ENCODE peak calls at places on chromosomes 7 and 10, in seven cellular contexts. One of them, this sample, is unnamed.

GRCh38 chr7:17320102-17320497 is 21.6 kb downstream of the AHR start:
- DNase-seq in mesenchymal stem cell: peak
- DNase-seq in IMR-90: peak
- DNase-seq in H9: no peak
- DNase-seq in trophoblast cell: no peak
- DNase-seq in neuronal stem cell: no peak
- DNase-seq in mesendoderm: no peak
- DNase-seq in this sample: no peak

GRCh38 chr7:37095122-37095521 is 353.5 kb downstream of the ELMO1 start:
- DNase-seq in mesenchymal stem cell: peak
- DNase-seq in IMR-90: no peak
- DNase-seq in H9: no peak
- DNase-seq in trophoblast cell: no peak
- DNase-seq in neuronal stem cell: no peak
- DNase-seq in mesendoderm: no peak
- DNase-seq in this sample: no peak

GRCh38 chr7:7911339-7911738 is 57.3 kb upstream of the GLCCI1 start:
- DNase-seq in mesenchymal stem cell: peak
- DNase-seq in IMR-90: peak
- DNase-seq in H9: no peak
- DNase-seq in trophoblast cell: peak
- DNase-seq in neuronal stem cell: peak
- DNase-seq in mesendoderm: peak
- DNase-seq in this sample: no peak

GRCh38 chr10:133241501-133242205 is 4.0 kb downstream of the VENTX start:
- DNase-seq in mesenchymal stem cell: no peak
- DNase-seq in IMR-90: no peak
- DNase-seq in H9: no peak
- DNase-seq in trophoblast cell: no peak
- DNase-seq in neuronal stem cell: no peak
- DNase-seq in mesendoderm: no peak
- DNase-seq in this sample: no peak

GRCh38 chr10:49598986-49599385 is 11.1 kb upstream of the SLC18A3 start:
- DNase-seq in mesenchymal stem cell: no peak
- DNase-seq in IMR-90: peak
- DNase-seq in H9: no peak
- DNase-seq in trophoblast cell: peak
- DNase-seq in neuronal stem cell: no peak
- DNase-seq in mesendoderm: no peak
- DNase-seq in this sample: no peak

GRCh38 chr10:4034907-4035581 is 250.0 kb upstream of the KLF6 start:
- DNase-seq in mesenchymal stem cell: peak
- DNase-seq in IMR-90: peak
- DNase-seq in H9: no peak
- DNase-seq in trophoblast cell: peak
- DNase-seq in neuronal stem cell: no peak
- DNase-seq in mesendoderm: no peak
- DNase-seq in this sample: no peak

GRCh38 chr7:142414915-142415314 is 157.1 kb upstream of the PRSS58 start:
- DNase-seq in mesenchymal stem cell: no peak
- DNase-seq in IMR-90: no peak
- DNase-seq in H9: no peak
- DNase-seq in trophoblast cell: no peak
- DNase-seq in neuronal stem cell: no peak
- DNase-seq in mesendoderm: no peak
- DNase-seq in this sample: no peak

GRCh38 chr7:131501422-131501821 is 55.0 kb downstream of the PODXL start:
- DNase-seq in mesenchymal stem cell: peak
- DNase-seq in IMR-90: peak
- DNase-seq in H9: no peak
- DNase-seq in trophoblast cell: no peak
- DNase-seq in neuronal stem cell: no peak
- DNase-seq in mesendoderm: no peak
- DNase-seq in this sample: no peak

GRCh38 chr7:110544199-110544598 is 546.7 kb upstream of the LRRN3 start:
- DNase-seq in mesenchymal stem cell: peak
- DNase-seq in IMR-90: peak
- DNase-seq in H9: no peak
- DNase-seq in trophoblast cell: no peak
- DNase-seq in neuronal stem cell: no peak
- DNase-seq in mesendoderm: no peak
- DNase-seq in this sample: no peak

DNA sequence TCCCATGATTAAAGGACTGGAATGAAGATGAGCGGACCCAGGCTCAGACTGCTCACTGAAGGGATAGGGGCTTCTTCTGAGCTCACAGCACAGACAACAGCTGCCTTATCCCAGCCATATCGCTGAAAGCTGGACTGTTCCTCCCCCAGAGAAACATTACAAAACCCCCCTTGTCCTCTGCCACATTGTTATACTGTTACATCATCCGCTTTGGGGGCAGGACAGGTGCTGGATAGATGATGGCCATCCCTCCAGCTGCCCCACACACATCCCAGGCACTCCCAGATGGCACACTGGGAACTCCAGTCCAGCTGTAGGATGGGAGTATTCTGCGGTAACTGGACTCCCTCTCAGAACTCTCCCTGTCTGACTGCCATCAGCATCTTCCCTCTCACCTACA is 58.7 kb upstream of the BTRC start:
- DNase-seq in mesenchymal stem cell: no peak
- DNase-seq in IMR-90: no peak
- DNase-seq in H9: no peak
- DNase-seq in trophoblast cell: no peak
- DNase-seq in neuronal stem cell: no peak
- DNase-seq in mesendoderm: no peak
- DNase-seq in this sample: no peak
- H4K8ac ChIP-seq in mesenchymal stem cell: no peak
- H4K8ac ChIP-seq in IMR-90: no peak
- H4K8ac ChIP-seq in H9: no peak
- H4K8ac ChIP-seq in trophoblast cell: no peak
- H4K8ac ChIP-seq in neuronal stem cell: no peak
- H4K8ac ChIP-seq in mesendoderm: no peak
- H4K8ac ChIP-seq in this sample: no peak

GRCh38 chr7:129356176-129356575 is 78.1 kb upstream of the STRIP2 start:
- DNase-seq in mesenchymal stem cell: no peak
- DNase-seq in IMR-90: no peak
- DNase-seq in H9: no peak
- DNase-seq in trophoblast cell: no peak
- DNase-seq in neuronal stem cell: no peak
- DNase-seq in mesendoderm: no peak
- DNase-seq in this sample: no peak
- H4K8ac ChIP-seq in mesenchymal stem cell: no peak
- H4K8ac ChIP-seq in IMR-90: no peak
- H4K8ac ChIP-seq in H9: no peak
- H4K8ac ChIP-seq in trophoblast cell: no peak
- H4K8ac ChIP-seq in neuronal stem cell: no peak
- H4K8ac ChIP-seq in mesendoderm: no peak
- H4K8ac ChIP-seq in this sample: no peak

GRCh38 chr10:75032119-75032518 is 79.3 kb upstream of the SAMD8 start:
- DNase-seq in mesenchymal stem cell: no peak
- DNase-seq in IMR-90: no peak
- DNase-seq in H9: no peak
- DNase-seq in trophoblast cell: no peak
- DNase-seq in neuronal stem cell: no peak
- DNase-seq in mesendoderm: no peak
- DNase-seq in this sample: no peak
- H4K8ac ChIP-seq in mesenchymal stem cell: no peak
- H4K8ac ChIP-seq in IMR-90: no peak
- H4K8ac ChIP-seq in H9: no peak
- H4K8ac ChIP-seq in trophoblast cell: no peak
- H4K8ac ChIP-seq in neuronal stem cell: no peak
- H4K8ac ChIP-seq in mesendoderm: no peak
- H4K8ac ChIP-seq in this sample: no peak

GRCh38 chr7:148492157-148492860 is 98.3 kb upstream of the C7orf33 start:
- DNase-seq in mesenchymal stem cell: no peak
- DNase-seq in IMR-90: no peak
- DNase-seq in H9: no peak
- DNase-seq in trophoblast cell: peak
- DNase-seq in neuronal stem cell: no peak
- DNase-seq in mesendoderm: no peak
- DNase-seq in this sample: no peak
- H4K8ac ChIP-seq in mesenchymal stem cell: no peak
- H4K8ac ChIP-seq in IMR-90: no peak
- H4K8ac ChIP-seq in H9: no peak
- H4K8ac ChIP-seq in trophoblast cell: no peak
- H4K8ac ChIP-seq in neuronal stem cell: no peak
- H4K8ac ChIP-seq in mesendoderm: no peak
- H4K8ac ChIP-seq in this sample: no peak

GRCh38 chr7:139230774-139231512 is at the start of gene UBN2:
- DNase-seq in mesenchymal stem cell: peak
- DNase-seq in IMR-90: peak
- DNase-seq in H9: peak
- DNase-seq in trophoblast cell: peak
- DNase-seq in neuronal stem cell: peak
- DNase-seq in mesendoderm: peak
- DNase-seq in this sample: peak
- H4K8ac ChIP-seq in mesenchymal stem cell: peak
- H4K8ac ChIP-seq in IMR-90: peak
- H4K8ac ChIP-seq in H9: no peak
- H4K8ac ChIP-seq in trophoblast cell: peak
- H4K8ac ChIP-seq in neuronal stem cell: no peak
- H4K8ac ChIP-seq in mesendoderm: no peak
- H4K8ac ChIP-seq in this sample: peak

GRCh38 chr7:106866298-106867281 is 1.5 kb downstream of the PIK3CG start:
- DNase-seq in mesenchymal stem cell: no peak
- DNase-seq in IMR-90: no peak
- DNase-seq in H9: no peak
- DNase-seq in trophoblast cell: no peak
- DNase-seq in neuronal stem cell: no peak
- DNase-seq in mesendoderm: no peak
- DNase-seq in this sample: no peak

GRCh38 chr7:106865130-106866115 is at the start of gene PIK3CG:
- DNase-seq in mesenchymal stem cell: peak
- DNase-seq in IMR-90: no peak
- DNase-seq in H9: no peak
- DNase-seq in trophoblast cell: peak
- DNase-seq in neuronal stem cell: no peak
- DNase-seq in mesendoderm: no peak
- DNase-seq in this sample: no peak

GRCh38 chr7:106869954-106870353 is 4.9 kb downstream of the PIK3CG start:
- DNase-seq in mesenchymal stem cell: no peak
- DNase-seq in IMR-90: no peak
- DNase-seq in H9: no peak
- DNase-seq in trophoblast cell: no peak
- DNase-seq in neuronal stem cell: no peak
- DNase-seq in mesendoderm: no peak
- DNase-seq in this sample: no peak

GRCh38 chr7:106868364-106868763 is 3.3 kb downstream of the PIK3CG start:
- DNase-seq in mesenchymal stem cell: no peak
- DNase-seq in IMR-90: no peak
- DNase-seq in H9: no peak
- DNase-seq in trophoblast cell: no peak
- DNase-seq in neuronal stem cell: no peak
- DNase-seq in mesendoderm: no peak
- DNase-seq in this sample: no peak

GRCh38 chr7:106867641-106868351 is 2.7 kb downstream of the PIK3CG start:
- DNase-seq in mesenchymal stem cell: no peak
- DNase-seq in IMR-90: no peak
- DNase-seq in H9: no peak
- DNase-seq in trophoblast cell: peak
- DNase-seq in neuronal stem cell: no peak
- DNase-seq in mesendoderm: no peak
- DNase-seq in this sample: no peak
- H4K8ac ChIP-seq in mesenchymal stem cell: peak
- H4K8ac ChIP-seq in IMR-90: no peak
- H4K8ac ChIP-seq in H9: no peak
- H4K8ac ChIP-seq in trophoblast cell: no peak
- H4K8ac ChIP-seq in neuronal stem cell: no peak
- H4K8ac ChIP-seq in mesendoderm: no peak
- H4K8ac ChIP-seq in this sample: no peak

DNA sequence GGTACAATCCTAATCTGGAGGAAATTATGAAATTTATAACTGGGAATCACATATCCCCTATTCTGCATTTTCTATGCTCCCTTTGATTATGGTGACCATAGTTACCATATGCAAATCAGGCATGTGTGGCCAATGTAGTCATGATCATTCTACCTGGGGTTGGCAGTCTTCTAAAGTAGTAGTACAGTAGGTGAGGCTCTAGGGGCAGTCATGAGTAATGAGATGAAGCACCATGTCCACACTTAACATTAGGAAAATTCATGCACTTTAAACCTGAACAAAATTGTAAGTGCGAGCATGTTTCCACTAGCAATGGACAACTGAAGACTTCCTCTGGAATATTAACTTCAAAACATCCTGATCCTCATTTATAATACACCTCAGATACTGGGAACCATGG is 545.9 kb downstream of the SUGCT start:
- DNase-seq in mesenchymal stem cell: no peak
- DNase-seq in IMR-90: no peak
- DNase-seq in H9: no peak
- DNase-seq in trophoblast cell: peak
- DNase-seq in neuronal stem cell: peak
- DNase-seq in mesendoderm: peak
- DNase-seq in this sample: no peak
- H4K8ac ChIP-seq in mesenchymal stem cell: no peak
- H4K8ac ChIP-seq in IMR-90: no peak
- H4K8ac ChIP-seq in H9: no peak
- H4K8ac ChIP-seq in trophoblast cell: no peak
- H4K8ac ChIP-seq in neuronal stem cell: no peak
- H4K8ac ChIP-seq in mesendoderm: no peak
- H4K8ac ChIP-seq in this sample: no peak

DNA sequence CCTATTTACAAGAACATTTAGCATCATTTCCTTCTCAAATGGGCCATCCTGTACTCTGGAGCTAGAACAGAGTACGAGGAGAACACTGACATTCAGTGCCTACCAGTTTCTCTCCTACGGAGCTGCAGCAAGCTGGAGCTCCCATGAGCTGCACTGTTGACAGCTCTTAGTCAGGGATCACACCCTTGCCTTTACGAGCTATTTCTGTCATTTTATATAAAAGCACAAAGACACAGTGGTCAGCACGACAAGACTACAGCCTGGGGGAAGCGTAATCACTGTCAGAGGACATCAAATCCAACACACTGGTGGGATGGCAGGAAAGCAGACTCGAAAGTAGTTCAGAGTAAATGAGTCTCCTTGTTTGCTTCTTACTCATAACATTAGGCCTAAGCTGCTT is 2.7 kb downstream of the CDCA7L start:
- DNase-seq in mesenchymal stem cell: peak
- DNase-seq in IMR-90: no peak
- DNase-seq in H9: no peak
- DNase-seq in trophoblast cell: no peak
- DNase-seq in neuronal stem cell: no peak
- DNase-seq in mesendoderm: no peak
- DNase-seq in this sample: no peak
- H4K8ac ChIP-seq in mesenchymal stem cell: no peak
- H4K8ac ChIP-seq in IMR-90: no peak
- H4K8ac ChIP-seq in H9: no peak
- H4K8ac ChIP-seq in trophoblast cell: no peak
- H4K8ac ChIP-seq in neuronal stem cell: no peak
- H4K8ac ChIP-seq in mesendoderm: no peak
- H4K8ac ChIP-seq in this sample: no peak

GRCh38 chr7:46454796-46455195 is 533.7 kb upstream of the IGFBP3 start:
- DNase-seq in mesenchymal stem cell: peak
- DNase-seq in IMR-90: peak
- DNase-seq in H9: no peak
- DNase-seq in trophoblast cell: no peak
- DNase-seq in neuronal stem cell: no peak
- DNase-seq in mesendoderm: no peak
- DNase-seq in this sample: no peak
- H4K8ac ChIP-seq in mesenchymal stem cell: no peak
- H4K8ac ChIP-seq in IMR-90: peak
- H4K8ac ChIP-seq in H9: no peak
- H4K8ac ChIP-seq in trophoblast cell: no peak
- H4K8ac ChIP-seq in neuronal stem cell: no peak
- H4K8ac ChIP-seq in mesendoderm: no peak
- H4K8ac ChIP-seq in this sample: no peak